ENCODE peak calls at places on chromosomes 6 and 20, in eight cellular contexts. V is HEK293T, Y is mucosa of descending colon, W is posterior vena cava, M is NCI-H1092 treated with DMSO at 0.1 percent for 48 hours, N is nucleus accumbens, B is astrocyte of the spinal cord, O is Panc1. T is an unnamed sample.
A peak's percentile ranks its signal among the peaks of the same experiment; 100 is the strongest.

GRCh38 chr6:152351110-152351509 is 286.1 kb downstream of the SYNE1 start:
- DNase-seq in V (no peak), Y (no peak), W (no peak), M (no peak), N (no peak), B (no peak), O (no peak), T (no peak)

GRCh38 chr6:145818796-145819195 is 4.2 kb upstream of the FBXO30 start:
- DNase-seq in V (no peak), Y (no peak), W (no peak), M (no peak), N (no peak), B (no peak), O (no peak), T (no peak)

GRCh38 chr20:46999821-47000465 is 105.3 kb downstream of the EYA2 start:
- DNase-seq in V (no peak), Y (no peak), W (no peak), M (peak; percentile 73), N (no peak), B (no peak), O (no peak), T (no peak)

GRCh38 chr6:31620586-31621319 is at the start of gene PRRC2A:
- DNase-seq in V (peak; percentile 74), Y (peak; percentile 95), W (peak; percentile 98), M (peak; percentile 73), N (peak; percentile 86), B (no peak), O (no peak), T (no peak)

GRCh38 chr20:3101737-3102574 is 17.4 kb upstream of the AVP start:
- DNase-seq in V (no peak), Y (no peak), W (no peak), M (no peak), N (no peak), B (no peak), O (no peak), T (no peak)

GRCh38 chr20:44979090-44979621 is 12.8 kb downstream of the STK4 start:
- DNase-seq in V (no peak), Y (no peak), W (no peak), M (no peak), N (peak; percentile 18), B (peak; percentile 13), O (no peak), T (peak; percentile 80)

GRCh38 chr6:149289192-149289741 is 28.2 kb upstream of the TAB2 start:
- DNase-seq in V (no peak), Y (no peak), W (no peak), M (no peak), N (no peak), B (no peak), O (no peak), T (no peak)

GRCh38 chr6:100155141-100155540 is 161.1 kb upstream of the MCHR2 start:
- DNase-seq in V (no peak), Y (no peak), W (no peak), M (no peak), N (no peak), B (no peak), O (no peak), T (no peak)

GRCh38 chr20:12358655-12359009 is 440.9 kb downstream of the BTBD3 start:
- DNase-seq in V (no peak), Y (no peak), W (no peak), M (peak; percentile 0), N (no peak), B (no peak), O (no peak), T (no peak)

GRCh38 chr6:139590206-139590605 is 215.8 kb upstream of the CITED2 start:
- DNase-seq in V (no peak), Y (no peak), W (no peak), M (peak; percentile 1), N (no peak), B (no peak), O (no peak), T (peak; percentile 61)

GRCh38 chr20:58583141-58583540 is 67.9 kb upstream of the APCDD1L start:
- DNase-seq in V (no peak), Y (peak; percentile 15), W (peak; percentile 67), M (no peak), N (no peak), B (no peak), O (no peak), T (no peak)

GRCh38 chr6:34546551-34547321 is 9.4 kb downstream of the SPDEF start:
- DNase-seq in V (no peak), Y (peak; percentile 83), W (no peak), M (peak; percentile 93), N (no peak), B (no peak), O (no peak), T (peak; percentile 79)

GRCh38 chr6:149478631-149479314 is 6.0 kb downstream of the ZC3H12D start:
- DNase-seq in V (no peak), Y (no peak), W (no peak), M (no peak), N (no peak), B (no peak), O (no peak), T (no peak)

GRCh38 chr6:66278115-66278514 is 571.1 kb upstream of the EYS start:
- DNase-seq in V (no peak), Y (no peak), W (no peak), M (no peak), N (no peak), B (no peak), O (no peak), T (no peak)

GRCh38 chr20:21781446-21782075 is 76.1 kb downstream of the PAX1 start:
- DNase-seq in V (no peak), Y (no peak), W (no peak), M (no peak), N (no peak), B (no peak), O (no peak), T (no peak)